ENCODE peak calls at places on chromosomes 13 and 19, in nine cellular contexts. One of them, this sample, is unnamed.

GRCh38 chr13:30615851-30616311 is 1.8 kb upstream of the USPL1 start:
- DNase-seq in astrocyte of the cerebellum: peak
- DNase-seq in gastrocnemius medialis: no peak
- DNase-seq in foreskin fibroblast: no peak
- DNase-seq in upper lobe of right lung: no peak
- DNase-seq in heart right ventricle: no peak
- DNase-seq in adrenal gland: no peak
- DNase-seq in cardiac fibroblast: peak
- DNase-seq in GM12865: peak
- DNase-seq in this sample: peak

GRCh38 chr13:66207610-66208009 is 1022.5 kb downstream of the PCDH9 start:
- DNase-seq in astrocyte of the cerebellum: no peak
- DNase-seq in gastrocnemius medialis: no peak
- DNase-seq in foreskin fibroblast: no peak
- DNase-seq in upper lobe of right lung: no peak
- DNase-seq in heart right ventricle: no peak
- DNase-seq in adrenal gland: no peak
- DNase-seq in cardiac fibroblast: no peak
- DNase-seq in GM12865: no peak
- DNase-seq in this sample: no peak

GRCh38 chr13:27128825-27129627 is 42.6 kb downstream of the USP12 start:
- DNase-seq in astrocyte of the cerebellum: no peak
- DNase-seq in gastrocnemius medialis: no peak
- DNase-seq in foreskin fibroblast: no peak
- DNase-seq in upper lobe of right lung: no peak
- DNase-seq in heart right ventricle: no peak
- DNase-seq in adrenal gland: no peak
- DNase-seq in cardiac fibroblast: no peak
- DNase-seq in GM12865: no peak
- DNase-seq in this sample: peak

GRCh38 chr13:114065141-114065925 is 67.1 kb downstream of the RASA3 start:
- DNase-seq in astrocyte of the cerebellum: peak
- DNase-seq in gastrocnemius medialis: peak
- DNase-seq in foreskin fibroblast: peak
- DNase-seq in upper lobe of right lung: peak
- DNase-seq in heart right ventricle: peak
- DNase-seq in adrenal gland: peak
- DNase-seq in cardiac fibroblast: peak
- DNase-seq in GM12865: peak
- DNase-seq in this sample: peak

GRCh38 chr19:17868669-17869068 is 3.1 kb upstream of the SLC5A5 start:
- DNase-seq in astrocyte of the cerebellum: no peak
- DNase-seq in gastrocnemius medialis: no peak
- DNase-seq in foreskin fibroblast: no peak
- DNase-seq in upper lobe of right lung: no peak
- DNase-seq in heart right ventricle: no peak
- DNase-seq in adrenal gland: no peak
- DNase-seq in cardiac fibroblast: no peak
- DNase-seq in GM12865: no peak
- DNase-seq in this sample: no peak

GRCh38 chr13:110560606-110561334 is 752 bp downstream of the RAB20 start:
- DNase-seq in astrocyte of the cerebellum: no peak
- DNase-seq in gastrocnemius medialis: no peak
- DNase-seq in foreskin fibroblast: peak
- DNase-seq in upper lobe of right lung: no peak
- DNase-seq in heart right ventricle: peak
- DNase-seq in adrenal gland: peak
- DNase-seq in cardiac fibroblast: peak
- DNase-seq in GM12865: no peak
- DNase-seq in this sample: no peak

GRCh38 chr13:77737583-77738200 is 40.2 kb downstream of the SLAIN1 start:
- DNase-seq in astrocyte of the cerebellum: no peak
- DNase-seq in gastrocnemius medialis: no peak
- DNase-seq in foreskin fibroblast: no peak
- DNase-seq in upper lobe of right lung: no peak
- DNase-seq in heart right ventricle: no peak
- DNase-seq in adrenal gland: no peak
- DNase-seq in cardiac fibroblast: no peak
- DNase-seq in GM12865: no peak
- DNase-seq in this sample: no peak

GRCh38 chr13:45564108-45564507 is 51.4 kb downstream of the ERICH6B start:
- DNase-seq in astrocyte of the cerebellum: peak
- DNase-seq in gastrocnemius medialis: no peak
- DNase-seq in foreskin fibroblast: peak
- DNase-seq in upper lobe of right lung: no peak
- DNase-seq in heart right ventricle: no peak
- DNase-seq in adrenal gland: no peak
- DNase-seq in cardiac fibroblast: peak
- DNase-seq in GM12865: no peak
- DNase-seq in this sample: peak

GRCh38 chr13:46964789-46965527 is 68.1 kb upstream of the HTR2A start:
- DNase-seq in astrocyte of the cerebellum: peak
- DNase-seq in gastrocnemius medialis: no peak
- DNase-seq in foreskin fibroblast: peak
- DNase-seq in upper lobe of right lung: no peak
- DNase-seq in heart right ventricle: no peak
- DNase-seq in adrenal gland: no peak
- DNase-seq in cardiac fibroblast: peak
- DNase-seq in GM12865: no peak
- DNase-seq in this sample: peak

GRCh38 chr19:19543640-19544039 is 5.6 kb downstream of the CILP2 start:
- DNase-seq in astrocyte of the cerebellum: no peak
- DNase-seq in gastrocnemius medialis: no peak
- DNase-seq in foreskin fibroblast: no peak
- DNase-seq in upper lobe of right lung: no peak
- DNase-seq in heart right ventricle: no peak
- DNase-seq in adrenal gland: no peak
- DNase-seq in cardiac fibroblast: no peak
- DNase-seq in GM12865: no peak
- DNase-seq in this sample: no peak

GRCh38 chr19:30159636-30160035 is 212.5 kb upstream of the ZNF536 start:
- DNase-seq in astrocyte of the cerebellum: no peak
- DNase-seq in gastrocnemius medialis: no peak
- DNase-seq in foreskin fibroblast: no peak
- DNase-seq in upper lobe of right lung: no peak
- DNase-seq in heart right ventricle: no peak
- DNase-seq in adrenal gland: no peak
- DNase-seq in cardiac fibroblast: no peak
- DNase-seq in GM12865: no peak
- DNase-seq in this sample: no peak

GRCh38 chr19:39310558-39311311 is 9.9 kb downstream of the LRFN1 start:
- DNase-seq in astrocyte of the cerebellum: no peak
- DNase-seq in gastrocnemius medialis: no peak
- DNase-seq in foreskin fibroblast: no peak
- DNase-seq in upper lobe of right lung: no peak
- DNase-seq in heart right ventricle: no peak
- DNase-seq in adrenal gland: no peak
- DNase-seq in cardiac fibroblast: peak
- DNase-seq in GM12865: no peak
- DNase-seq in this sample: no peak

GRCh38 chr13:88223958-88224357 is 552.8 kb downstream of the SLITRK5 start:
- DNase-seq in astrocyte of the cerebellum: no peak
- DNase-seq in gastrocnemius medialis: no peak
- DNase-seq in foreskin fibroblast: no peak
- DNase-seq in upper lobe of right lung: no peak
- DNase-seq in heart right ventricle: no peak
- DNase-seq in adrenal gland: no peak
- DNase-seq in cardiac fibroblast: no peak
- DNase-seq in GM12865: no peak
- DNase-seq in this sample: no peak

GRCh38 chr13:106132216-106132615 is 403.2 kb downstream of the EFNB2 start:
- DNase-seq in astrocyte of the cerebellum: no peak
- DNase-seq in gastrocnemius medialis: no peak
- DNase-seq in foreskin fibroblast: no peak
- DNase-seq in upper lobe of right lung: no peak
- DNase-seq in heart right ventricle: no peak
- DNase-seq in adrenal gland: no peak
- DNase-seq in cardiac fibroblast: no peak
- DNase-seq in GM12865: no peak
- DNase-seq in this sample: no peak

GRCh38 chr19:13291913-13292312 is 141.7 kb downstream of the IER2 start:
- DNase-seq in astrocyte of the cerebellum: no peak
- DNase-seq in gastrocnemius medialis: no peak
- DNase-seq in foreskin fibroblast: no peak
- DNase-seq in upper lobe of right lung: no peak
- DNase-seq in heart right ventricle: no peak
- DNase-seq in adrenal gland: no peak
- DNase-seq in cardiac fibroblast: no peak
- DNase-seq in GM12865: no peak
- DNase-seq in this sample: no peak

GRCh38 chr19:49852631-49853126 is 1.7 kb downstream of the PTOV1 start:
- DNase-seq in astrocyte of the cerebellum: no peak
- DNase-seq in gastrocnemius medialis: no peak
- DNase-seq in foreskin fibroblast: no peak
- DNase-seq in upper lobe of right lung: no peak
- DNase-seq in heart right ventricle: no peak
- DNase-seq in adrenal gland: no peak
- DNase-seq in cardiac fibroblast: no peak
- DNase-seq in GM12865: no peak
- DNase-seq in this sample: no peak
- H3K4me3 ChIP-seq in astrocyte of the cerebellum: peak
- H3K4me3 ChIP-seq in gastrocnemius medialis: no peak
- H3K4me3 ChIP-seq in foreskin fibroblast: peak
- H3K4me3 ChIP-seq in upper lobe of right lung: peak
- H3K4me3 ChIP-seq in heart right ventricle: peak
- H3K4me3 ChIP-seq in adrenal gland: no peak
- H3K4me3 ChIP-seq in cardiac fibroblast: peak
- H3K4me3 ChIP-seq in GM12865: peak
- H3K4me3 ChIP-seq in this sample: peak

DNA sequence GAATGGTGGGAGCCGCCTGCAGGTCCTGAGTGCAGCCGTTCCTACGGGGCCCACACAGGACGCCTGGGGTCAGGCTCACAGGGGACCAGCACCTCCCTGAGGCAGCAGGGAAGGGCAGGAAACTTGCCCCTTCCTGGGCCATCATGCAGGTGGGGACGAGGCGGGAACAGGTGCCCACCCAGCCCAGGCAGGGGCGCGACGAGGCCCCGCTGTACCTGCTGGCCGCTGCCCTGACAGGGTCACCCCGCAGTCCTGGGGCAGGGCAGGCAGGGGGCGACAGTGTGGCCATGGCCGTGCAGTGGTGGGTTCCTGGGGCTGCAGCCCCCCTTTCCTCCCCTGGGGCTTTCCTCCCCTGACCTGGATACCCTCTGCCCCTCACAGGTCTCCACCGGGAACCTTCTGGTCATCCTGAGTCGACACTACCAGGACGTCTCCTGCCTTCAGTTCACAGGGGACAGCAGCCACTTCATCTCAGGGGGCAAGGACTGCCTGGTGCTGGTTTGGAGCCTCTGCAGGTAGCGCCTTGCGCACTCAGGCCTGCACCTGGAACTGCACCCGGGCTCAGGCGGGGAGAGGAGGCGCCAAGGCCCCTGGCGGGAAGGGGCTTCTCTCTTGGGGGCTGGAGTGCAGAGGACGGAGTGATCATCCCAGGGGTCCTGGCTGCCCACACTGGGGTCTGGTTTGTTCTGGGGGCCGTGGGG is 5.4 kb downstream of the WDR18 start:
- DNase-seq in astrocyte of the cerebellum: no peak
- DNase-seq in gastrocnemius medialis: no peak
- DNase-seq in foreskin fibroblast: no peak
- DNase-seq in upper lobe of right lung: no peak
- DNase-seq in heart right ventricle: no peak
- DNase-seq in adrenal gland: no peak
- DNase-seq in cardiac fibroblast: no peak
- DNase-seq in GM12865: no peak
- DNase-seq in this sample: no peak
- TF ChIP-seq CTCF in astrocyte of the cerebellum: peak
- TF ChIP-seq CTCF in gastrocnemius medialis: no peak
- TF ChIP-seq CTCF in foreskin fibroblast: peak
- TF ChIP-seq CTCF in upper lobe of right lung: no peak
- TF ChIP-seq CTCF in heart right ventricle: peak
- TF ChIP-seq CTCF in adrenal gland: no peak
- TF ChIP-seq CTCF in cardiac fibroblast: peak
- TF ChIP-seq CTCF in GM12865: peak
- TF ChIP-seq CTCF in this sample: peak

GRCh38 chr19:36963262-36963661 is 47.1 kb downstream of the ZNF568 start:
- DNase-seq in astrocyte of the cerebellum: no peak
- DNase-seq in gastrocnemius medialis: no peak
- DNase-seq in foreskin fibroblast: no peak
- DNase-seq in upper lobe of right lung: no peak
- DNase-seq in heart right ventricle: no peak
- DNase-seq in adrenal gland: no peak
- DNase-seq in cardiac fibroblast: no peak
- DNase-seq in GM12865: no peak
- DNase-seq in this sample: no peak
- H3K4me3 ChIP-seq in astrocyte of the cerebellum: no peak
- H3K4me3 ChIP-seq in gastrocnemius medialis: no peak
- H3K4me3 ChIP-seq in foreskin fibroblast: no peak
- H3K4me3 ChIP-seq in upper lobe of right lung: no peak
- H3K4me3 ChIP-seq in heart right ventricle: no peak
- H3K4me3 ChIP-seq in adrenal gland: no peak
- H3K4me3 ChIP-seq in cardiac fibroblast: no peak
- H3K4me3 ChIP-seq in GM12865: no peak
- H3K4me3 ChIP-seq in this sample: no peak

DNA sequence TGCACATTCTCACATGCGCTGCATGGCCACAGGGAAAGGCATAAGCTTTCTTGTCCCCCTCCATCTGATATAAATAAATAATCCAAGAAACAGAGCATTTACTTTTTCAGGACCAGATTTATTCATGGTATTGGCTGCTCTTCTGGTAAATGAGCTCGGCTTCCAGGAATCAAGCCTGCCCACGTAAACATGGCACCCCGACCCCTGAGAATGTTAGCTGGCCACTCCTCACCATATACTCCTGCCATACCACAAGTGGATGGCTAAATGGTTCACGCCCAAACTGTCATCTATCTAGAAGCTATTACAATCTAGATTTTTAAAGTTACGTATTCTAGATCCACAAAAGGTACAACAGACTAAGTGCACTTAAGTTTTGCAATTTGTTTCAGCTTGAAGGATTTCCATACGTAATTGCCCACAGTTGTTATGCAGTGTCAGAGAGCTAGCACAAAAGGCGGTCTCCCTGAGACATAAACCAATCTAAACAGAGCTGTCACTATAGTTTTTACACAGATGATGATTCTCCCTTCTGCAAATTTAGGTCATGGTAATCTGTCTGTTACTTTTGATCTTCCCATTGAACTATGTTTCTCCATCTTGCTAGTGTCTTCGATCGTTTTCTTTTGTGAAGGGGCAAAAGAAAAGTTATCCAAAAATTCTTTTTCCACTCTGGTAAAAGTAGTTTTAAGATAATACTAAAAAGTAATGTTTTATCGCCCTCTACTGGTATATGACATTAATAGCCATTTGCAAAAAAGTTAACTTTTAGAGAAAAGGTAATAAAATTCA is 16.2 kb upstream of the FOXO1 start:
- DNase-seq in astrocyte of the cerebellum: no peak
- DNase-seq in gastrocnemius medialis: no peak
- DNase-seq in foreskin fibroblast: no peak
- DNase-seq in upper lobe of right lung: no peak
- DNase-seq in heart right ventricle: no peak
- DNase-seq in adrenal gland: no peak
- DNase-seq in cardiac fibroblast: peak
- DNase-seq in GM12865: peak
- DNase-seq in this sample: no peak
- TF ChIP-seq CTCF in astrocyte of the cerebellum: no peak
- TF ChIP-seq CTCF in gastrocnemius medialis: peak
- TF ChIP-seq CTCF in foreskin fibroblast: peak
- TF ChIP-seq CTCF in upper lobe of right lung: peak
- TF ChIP-seq CTCF in heart right ventricle: peak
- TF ChIP-seq CTCF in adrenal gland: peak
- TF ChIP-seq CTCF in cardiac fibroblast: peak
- TF ChIP-seq CTCF in GM12865: peak
- TF ChIP-seq CTCF in this sample: no peak